ENCODE peak calls at places on chromosomes 3 and 15, in six cellular contexts. One of them, this sample, is unnamed.

GRCh38 chr3:73832426-73832825 is 207.7 kb upstream of the PDZRN3 start:
- DNase-seq in left ventricle myocardium inferior: no peak
- DNase-seq in cardiac fibroblast: no peak
- DNase-seq in lower leg skin: no peak
- DNase-seq in neural progenitor cell: no peak
- DNase-seq in lower lobe of right lung: no peak
- DNase-seq in this sample: peak; percentile 11

GRCh38 chr15:32677238-32677750 is 35.8 kb downstream of the SCG5 start:
- DNase-seq in left ventricle myocardium inferior: no peak
- DNase-seq in cardiac fibroblast: no peak
- DNase-seq in lower leg skin: peak; percentile 27
- DNase-seq in neural progenitor cell: peak; percentile 46
- DNase-seq in lower lobe of right lung: no peak
- DNase-seq in this sample: no peak

GRCh38 chr3:192224634-192225033 is 502.7 kb downstream of the FGF12 start:
- DNase-seq in left ventricle myocardium inferior: no peak
- DNase-seq in cardiac fibroblast: no peak
- DNase-seq in lower leg skin: no peak
- DNase-seq in neural progenitor cell: no peak
- DNase-seq in lower lobe of right lung: no peak
- DNase-seq in this sample: no peak

GRCh38 chr3:21839592-21839991 is 88.6 kb upstream of the ZNF385D start:
- DNase-seq in left ventricle myocardium inferior: peak; percentile 15
- DNase-seq in cardiac fibroblast: peak; percentile 90
- DNase-seq in lower leg skin: no peak
- DNase-seq in neural progenitor cell: no peak
- DNase-seq in lower lobe of right lung: no peak
- DNase-seq in this sample: peak; percentile 41

GRCh38 chr3:103002447-103002846 is 567.6 kb downstream of the ZPLD1 start:
- DNase-seq in left ventricle myocardium inferior: no peak
- DNase-seq in cardiac fibroblast: no peak
- DNase-seq in lower leg skin: no peak
- DNase-seq in neural progenitor cell: no peak
- DNase-seq in lower lobe of right lung: no peak
- DNase-seq in this sample: no peak

GRCh38 chr3:10744098-10744465 is 71.9 kb upstream of the SLC6A11 start:
- DNase-seq in left ventricle myocardium inferior: no peak
- DNase-seq in cardiac fibroblast: no peak
- DNase-seq in lower leg skin: no peak
- DNase-seq in neural progenitor cell: peak; percentile 46
- DNase-seq in lower lobe of right lung: no peak
- DNase-seq in this sample: no peak

GRCh38 chr3:176430244-176430893 is 766.9 kb downstream of the TBL1XR1 start:
- DNase-seq in left ventricle myocardium inferior: no peak
- DNase-seq in cardiac fibroblast: peak; percentile 68
- DNase-seq in lower leg skin: no peak
- DNase-seq in neural progenitor cell: peak; percentile 33
- DNase-seq in lower lobe of right lung: no peak
- DNase-seq in this sample: peak; percentile 47

GRCh38 chr15:41603941-41604660 is 45.1 kb downstream of the TYRO3 start:
- DNase-seq in left ventricle myocardium inferior: peak; percentile 46
- DNase-seq in cardiac fibroblast: peak; percentile 91
- DNase-seq in lower leg skin: peak; percentile 43
- DNase-seq in neural progenitor cell: peak; percentile 88
- DNase-seq in lower lobe of right lung: peak; percentile 72
- DNase-seq in this sample: no peak

GRCh38 chr15:98737721-98738120 is 89.4 kb downstream of the IGF1R start:
- DNase-seq in left ventricle myocardium inferior: no peak
- DNase-seq in cardiac fibroblast: no peak
- DNase-seq in lower leg skin: no peak
- DNase-seq in neural progenitor cell: no peak
- DNase-seq in lower lobe of right lung: no peak
- DNase-seq in this sample: no peak

GRCh38 chr3:50586763-50587070 is 17.4 kb downstream of the HEMK1 start:
- DNase-seq in left ventricle myocardium inferior: no peak
- DNase-seq in cardiac fibroblast: no peak
- DNase-seq in lower leg skin: no peak
- DNase-seq in neural progenitor cell: no peak
- DNase-seq in lower lobe of right lung: no peak
- DNase-seq in this sample: no peak

GRCh38 chr3:137121704-137122314 is 164.0 kb downstream of the IL20RB start:
- DNase-seq in left ventricle myocardium inferior: no peak
- DNase-seq in cardiac fibroblast: peak; percentile 50
- DNase-seq in lower leg skin: no peak
- DNase-seq in neural progenitor cell: peak; percentile 70
- DNase-seq in lower lobe of right lung: no peak
- DNase-seq in this sample: no peak

GRCh38 chr15:42239528-42240245 is 31.6 kb upstream of the VPS39 start:
- DNase-seq in left ventricle myocardium inferior: no peak
- DNase-seq in cardiac fibroblast: no peak
- DNase-seq in lower leg skin: no peak
- DNase-seq in neural progenitor cell: no peak
- DNase-seq in lower lobe of right lung: no peak
- DNase-seq in this sample: no peak

GRCh38 chr15:90887037-90887481 is 2.8 kb downstream of the FES start:
- DNase-seq in left ventricle myocardium inferior: no peak
- DNase-seq in cardiac fibroblast: no peak
- DNase-seq in lower leg skin: no peak
- DNase-seq in neural progenitor cell: no peak
- DNase-seq in lower lobe of right lung: no peak
- DNase-seq in this sample: no peak

GRCh38 chr3:25648107-25648535 is 16.6 kb downstream of the TOP2B start:
- DNase-seq in left ventricle myocardium inferior: no peak
- DNase-seq in cardiac fibroblast: peak; percentile 88
- DNase-seq in lower leg skin: peak; percentile 73
- DNase-seq in neural progenitor cell: peak; percentile 88
- DNase-seq in lower lobe of right lung: no peak
- DNase-seq in this sample: peak; percentile 77

GRCh38 chr15:74322558-74323180 is 44.8 kb downstream of the CYP11A1 start:
- DNase-seq in left ventricle myocardium inferior: peak; percentile 59
- DNase-seq in cardiac fibroblast: peak; percentile 74
- DNase-seq in lower leg skin: peak; percentile 31
- DNase-seq in neural progenitor cell: peak; percentile 84
- DNase-seq in lower lobe of right lung: peak; percentile 68
- DNase-seq in this sample: no peak

GRCh38 chr3:37892917-37893595 is 31.4 kb downstream of the CTDSPL start:
- DNase-seq in left ventricle myocardium inferior: peak; percentile 62
- DNase-seq in cardiac fibroblast: peak; percentile 46
- DNase-seq in lower leg skin: peak; percentile 44
- DNase-seq in neural progenitor cell: no peak
- DNase-seq in lower lobe of right lung: peak; percentile 57
- DNase-seq in this sample: no peak

GRCh38 chr3:186193534-186194450 is 84.9 kb upstream of the ETV5 start:
- DNase-seq in left ventricle myocardium inferior: no peak
- DNase-seq in cardiac fibroblast: no peak
- DNase-seq in lower leg skin: no peak
- DNase-seq in neural progenitor cell: peak; percentile 82
- DNase-seq in lower lobe of right lung: peak; percentile 61
- DNase-seq in this sample: no peak

GRCh38 chr3:141091416-141091815 is 40.3 kb downstream of the SPSB4 start:
- DNase-seq in left ventricle myocardium inferior: no peak
- DNase-seq in cardiac fibroblast: no peak
- DNase-seq in lower leg skin: no peak
- DNase-seq in neural progenitor cell: no peak
- DNase-seq in lower lobe of right lung: no peak
- DNase-seq in this sample: no peak

GRCh38 chr15:32831458-32831857 is 113.7 kb downstream of the GREM1 start:
- DNase-seq in left ventricle myocardium inferior: no peak
- DNase-seq in cardiac fibroblast: no peak
- DNase-seq in lower leg skin: no peak
- DNase-seq in neural progenitor cell: peak; percentile 39
- DNase-seq in lower lobe of right lung: no peak
- DNase-seq in this sample: no peak

GRCh38 chr3:190117995-190118394 is 2.7 kb downstream of the P3H2 start:
- DNase-seq in left ventricle myocardium inferior: no peak
- DNase-seq in cardiac fibroblast: no peak
- DNase-seq in lower leg skin: no peak
- DNase-seq in neural progenitor cell: no peak
- DNase-seq in lower lobe of right lung: no peak
- DNase-seq in this sample: no peak

GRCh38 chr15:47691896-47692295 is 25.4 kb upstream of the SEMA6D start:
- DNase-seq in left ventricle myocardium inferior: no peak
- DNase-seq in cardiac fibroblast: no peak
- DNase-seq in lower leg skin: no peak
- DNase-seq in neural progenitor cell: no peak
- DNase-seq in lower lobe of right lung: no peak
- DNase-seq in this sample: no peak

GRCh38 chr3:180678231-180678630 is 1.1 kb downstream of the CCDC39 start:
- DNase-seq in left ventricle myocardium inferior: no peak
- DNase-seq in cardiac fibroblast: no peak
- DNase-seq in lower leg skin: no peak
- DNase-seq in neural progenitor cell: no peak
- DNase-seq in lower lobe of right lung: no peak
- DNase-seq in this sample: no peak
- H3K4me3 ChIP-seq in left ventricle myocardium inferior: no peak overlapping the region
- H3K4me3 ChIP-seq in cardiac fibroblast: no peak overlapping the region
- H3K4me3 ChIP-seq in lower leg skin: no peak overlapping the region
- H3K4me3 ChIP-seq in neural progenitor cell: peak overlapping the region; percentile 93
- H3K4me3 ChIP-seq in lower lobe of right lung: no peak overlapping the region
- H3K4me3 ChIP-seq in this sample: no peak overlapping the region

DNA sequence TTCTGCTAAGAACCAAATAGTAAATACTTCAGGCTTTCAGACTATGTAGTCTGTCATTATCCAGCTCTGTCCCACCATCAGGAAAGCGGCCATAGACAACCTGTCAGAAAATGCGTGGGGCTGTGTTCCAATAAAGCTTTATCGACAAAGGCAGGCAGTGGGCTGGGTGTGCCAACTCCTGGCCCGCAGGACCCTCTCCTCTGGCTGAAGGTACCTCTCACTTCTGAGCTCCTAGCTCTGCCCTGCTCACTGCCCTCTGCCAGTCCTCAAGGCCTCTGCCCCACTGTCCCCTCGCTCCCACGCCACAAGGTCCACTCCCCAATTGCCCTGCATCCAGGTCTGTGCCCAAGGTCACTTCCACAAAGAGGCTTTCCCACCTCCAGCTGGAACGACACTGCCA is 20.0 kb downstream of the SSUH2 start:
- DNase-seq in left ventricle myocardium inferior: no peak
- DNase-seq in cardiac fibroblast: no peak
- DNase-seq in lower leg skin: no peak
- DNase-seq in neural progenitor cell: no peak
- DNase-seq in lower lobe of right lung: no peak
- DNase-seq in this sample: no peak
- TF ChIP-seq CTCF in left ventricle myocardium inferior: no peak
- TF ChIP-seq CTCF in cardiac fibroblast: no peak
- TF ChIP-seq CTCF in lower leg skin: no peak
- TF ChIP-seq CTCF in neural progenitor cell: no peak
- TF ChIP-seq CTCF in lower lobe of right lung: no peak
- TF ChIP-seq CTCF in this sample: no peak

DNA sequence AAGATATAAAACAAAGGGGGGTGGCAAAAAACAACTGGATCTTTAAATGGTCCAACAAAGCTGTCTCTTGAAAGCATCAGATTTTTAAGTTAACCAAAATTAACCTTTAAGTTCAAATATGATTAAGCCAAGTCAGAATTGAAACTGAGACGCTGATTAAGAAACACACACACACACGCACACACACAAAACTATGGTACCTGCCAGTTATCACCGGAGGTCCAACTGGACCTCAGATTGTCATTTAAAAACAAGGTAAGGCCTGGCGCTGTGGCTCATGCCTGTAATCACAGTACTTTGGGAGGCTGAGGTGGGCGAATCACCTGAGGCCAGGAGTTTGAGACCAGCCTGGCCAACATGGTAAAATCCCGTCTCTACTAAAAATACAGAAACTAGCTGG is 10.4 kb downstream of the ARF4 start:
- DNase-seq in left ventricle myocardium inferior: no peak
- DNase-seq in cardiac fibroblast: no peak
- DNase-seq in lower leg skin: no peak
- DNase-seq in neural progenitor cell: no peak
- DNase-seq in lower lobe of right lung: no peak
- DNase-seq in this sample: no peak
- H3K4me3 ChIP-seq in left ventricle myocardium inferior: no peak overlapping the region
- H3K4me3 ChIP-seq in cardiac fibroblast: no peak overlapping the region
- H3K4me3 ChIP-seq in lower leg skin: no peak overlapping the region
- H3K4me3 ChIP-seq in neural progenitor cell: no peak overlapping the region
- H3K4me3 ChIP-seq in lower lobe of right lung: no peak overlapping the region
- H3K4me3 ChIP-seq in this sample: no peak overlapping the region

GRCh38 chr3:61371123-61371522 is 119.9 kb upstream of the FHIT start:
- DNase-seq in left ventricle myocardium inferior: no peak
- DNase-seq in cardiac fibroblast: peak; percentile 14
- DNase-seq in lower leg skin: no peak
- DNase-seq in neural progenitor cell: peak; percentile 34
- DNase-seq in lower lobe of right lung: no peak
- DNase-seq in this sample: no peak
- TF ChIP-seq CTCF in left ventricle myocardium inferior: peak; percentile 63
- TF ChIP-seq CTCF in cardiac fibroblast: peak; percentile 30
- TF ChIP-seq CTCF in lower leg skin: no peak
- TF ChIP-seq CTCF in neural progenitor cell: peak; percentile 89
- TF ChIP-seq CTCF in lower lobe of right lung: peak; percentile 38
- TF ChIP-seq CTCF in this sample: peak; percentile 71

GRCh38 chr15:94232107-94232506 is 746 bp downstream of the MCTP2 start:
- DNase-seq in left ventricle myocardium inferior: no peak
- DNase-seq in cardiac fibroblast: no peak
- DNase-seq in lower leg skin: no peak
- DNase-seq in neural progenitor cell: peak; percentile 12
- DNase-seq in lower lobe of right lung: no peak
- DNase-seq in this sample: no peak

GRCh38 chr15:94230436-94230885 is 900 bp upstream of the MCTP2 start:
- DNase-seq in left ventricle myocardium inferior: no peak
- DNase-seq in cardiac fibroblast: no peak
- DNase-seq in lower leg skin: no peak
- DNase-seq in neural progenitor cell: peak; percentile 16
- DNase-seq in lower lobe of right lung: no peak
- DNase-seq in this sample: no peak

GRCh38 chr15:94230886-94231727 is at the start of gene MCTP2:
- DNase-seq in left ventricle myocardium inferior: peak; percentile 69
- DNase-seq in cardiac fibroblast: peak; percentile 54
- DNase-seq in lower leg skin: peak; percentile 62
- DNase-seq in neural progenitor cell: peak; percentile 85
- DNase-seq in lower lobe of right lung: peak; percentile 95
- DNase-seq in this sample: no peak

GRCh38 chr15:94229591-94230365 is 1.6 kb upstream of the MCTP2 start:
- DNase-seq in left ventricle myocardium inferior: no peak
- DNase-seq in cardiac fibroblast: no peak
- DNase-seq in lower leg skin: no peak
- DNase-seq in neural progenitor cell: no peak
- DNase-seq in lower lobe of right lung: no peak
- DNase-seq in this sample: no peak

GRCh38 chr15:94231728-94232086 is 346 bp downstream of the MCTP2 start:
- DNase-seq in left ventricle myocardium inferior: no peak
- DNase-seq in cardiac fibroblast: no peak
- DNase-seq in lower leg skin: no peak
- DNase-seq in neural progenitor cell: peak; percentile 57
- DNase-seq in lower lobe of right lung: no peak
- DNase-seq in this sample: no peak
- H3K4me3 ChIP-seq in left ventricle myocardium inferior: peak overlapping the region; percentile 66
- H3K4me3 ChIP-seq in cardiac fibroblast: peak overlapping the region; percentile 52
- H3K4me3 ChIP-seq in lower leg skin: peak overlapping the region; percentile 54
- H3K4me3 ChIP-seq in neural progenitor cell: peak overlapping the region; percentile 58
- H3K4me3 ChIP-seq in lower lobe of right lung: peak overlapping the region; percentile 71
- H3K4me3 ChIP-seq in this sample: peak overlapping the region; percentile 30

DNA sequence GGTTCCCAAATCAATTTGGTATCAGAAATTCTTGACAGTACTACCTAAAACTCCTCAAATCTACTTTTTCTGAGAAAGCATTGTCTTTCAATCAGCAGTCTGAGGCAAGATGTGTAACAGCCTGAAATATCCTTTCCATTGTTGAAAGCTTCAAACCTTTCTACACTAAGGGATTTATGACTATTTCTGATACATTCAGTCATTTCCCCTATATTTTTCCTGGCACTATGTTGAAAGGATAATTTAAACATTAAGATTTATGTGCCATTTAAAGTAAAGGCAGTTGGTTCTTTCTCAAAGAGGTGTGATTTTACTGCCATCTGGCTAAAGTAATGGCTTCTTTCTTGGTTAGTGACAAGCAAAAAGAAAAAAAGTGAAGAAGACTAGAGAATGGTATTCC is 249.7 kb upstream of the COL8A1 start:
- DNase-seq in left ventricle myocardium inferior: no peak
- DNase-seq in cardiac fibroblast: no peak
- DNase-seq in lower leg skin: no peak
- DNase-seq in neural progenitor cell: no peak
- DNase-seq in lower lobe of right lung: no peak
- DNase-seq in this sample: no peak
- TF ChIP-seq CTCF in left ventricle myocardium inferior: no peak
- TF ChIP-seq CTCF in cardiac fibroblast: no peak
- TF ChIP-seq CTCF in lower leg skin: no peak
- TF ChIP-seq CTCF in neural progenitor cell: no peak
- TF ChIP-seq CTCF in lower lobe of right lung: no peak
- TF ChIP-seq CTCF in this sample: no peak

This sample was measured in HFF-Myc.